ENCODE peak calls at places on chromosomes 13 and 19, in six cellular contexts. H is uterus; D is choroid plexus epithelial cell; P is fibroblast of pulmonary artery; A is CD8-positive, alpha-beta T cell; R is left ventricle myocardium inferior. Z is an unnamed sample.

GRCh38 chr19:17993076-17993813 is 14.7 kb upstream of the ARRDC2 start:
- DNase-seq in H (no peak), D (no peak), P (no peak), A (no peak), R (no peak), Z (no peak)

GRCh38 chr19:9881720-9882119 is 46.6 kb downstream of the PIN1 start:
- DNase-seq in H (no peak), D (no peak), P (no peak), A (no peak), R (no peak), Z (no peak)

GRCh38 chr19:45166723-45167252 is 6.0 kb upstream of the NKPD1 start:
- DNase-seq in H (no peak), D (no peak), P (no peak), A (no peak), R (peak), Z (peak)

GRCh38 chr13:105709181-105709580 is 826.3 kb downstream of the EFNB2 start:
- DNase-seq in H (no peak), D (no peak), P (no peak), A (no peak), R (no peak), Z (no peak)

GRCh38 chr13:44030615-44031014 is 150.9 kb downstream of the LACC1 start:
- DNase-seq in H (no peak), D (no peak), P (no peak), A (no peak), R (no peak), Z (no peak)

GRCh38 chr13:88086577-88086976 is 415.4 kb downstream of the SLITRK5 start:
- DNase-seq in H (no peak), D (no peak), P (no peak), A (no peak), R (no peak), Z (no peak)

GRCh38 chr19:13843104-13843921 is 33.6 kb upstream of the NANOS3 start:
- DNase-seq in H (peak), D (no peak), P (peak), A (no peak), R (peak), Z (peak)

GRCh38 chr13:40681341-40682051 is 15.1 kb upstream of the FOXO1 start:
- DNase-seq in H (no peak), D (peak), P (no peak), A (no peak), R (no peak), Z (no peak)

GRCh38 chr13:71798723-71799122 is 68.3 kb downstream of the DACH1 start:
- DNase-seq in H (no peak), D (no peak), P (no peak), A (no peak), R (no peak), Z (no peak)

GRCh38 chr13:65836066-65836465 is 1394.1 kb downstream of the PCDH9 start:
- DNase-seq in H (no peak), D (peak), P (peak), A (no peak), R (no peak), Z (peak)

GRCh38 chr19:19296953-19297689 is 23.2 kb downstream of the SUGP1 start:
- DNase-seq in H (no peak), D (no peak), P (no peak), A (no peak), R (no peak), Z (no peak)

GRCh38 chr13:22332411-22332810 is 661.5 kb downstream of the FGF9 start:
- DNase-seq in H (no peak), D (no peak), P (no peak), A (no peak), R (no peak), Z (no peak)

GRCh38 chr13:20174656-20175405 is 14.0 kb upstream of the GJA3 start:
- DNase-seq in H (peak), D (peak), P (peak), A (peak), R (peak), Z (peak)

GRCh38 chr13:44388427-44388826 is 14.8 kb downstream of the SERP2 start:
- DNase-seq in H (no peak), D (no peak), P (no peak), A (no peak), R (peak), Z (no peak)

GRCh38 chr13:50209646-50210045 is 194.4 kb downstream of the KCNRG start:
- DNase-seq in H (no peak), D (peak), P (peak), A (no peak), R (no peak), Z (peak)

GRCh38 chr19:3983936-3984583 is 1.2 kb downstream of the EEF2 start:
- DNase-seq in H (no peak), D (peak), P (peak), A (no peak), R (no peak), Z (peak)

GRCh38 chr13:113784645-113785024 is 25.6 kb downstream of the TMEM255B start:
- DNase-seq in H (no peak), D (no peak), P (no peak), A (no peak), R (no peak), Z (no peak)

GRCh38 chr19:48513289-48514122 is 1.9 kb upstream of the LMTK3 start:
- DNase-seq in H (peak), D (peak), P (peak), A (peak), R (no peak), Z (peak)

GRCh38 chr19:18306903-18307681 is 15.8 kb downstream of the LSM4 start:
- DNase-seq in H (no peak), D (peak), P (no peak), A (peak), R (no peak), Z (no peak)

GRCh38 chr19:50702870-50703829 is 16.5 kb downstream of the SHANK1 start:
- DNase-seq in H (no peak), D (no peak), P (peak), A (no peak), R (no peak), Z (peak)

GRCh38 chr19:50702158-50702869 is 17.3 kb downstream of the SHANK1 start:
- DNase-seq in H (no peak), D (no peak), P (no peak), A (peak), R (no peak), Z (no peak)

GRCh38 chr19:50706387-50706786 is 13.2 kb downstream of the SHANK1 start:
- DNase-seq in H (no peak), D (no peak), P (no peak), A (no peak), R (no peak), Z (no peak)

GRCh38 chr19:50705422-50706019 is 14.1 kb downstream of the SHANK1 start:
- DNase-seq in H (no peak), D (peak), P (peak), A (peak), R (no peak), Z (peak)

GRCh38 chr19:50703915-50704548 is 15.6 kb downstream of the SHANK1 start:
- DNase-seq in H (no peak), D (no peak), P (no peak), A (no peak), R (no peak), Z (no peak)
- TF ChIP-seq CTCF in H (no peak), D (no peak), P (peak), A (no peak), R (peak), Z (no peak)

GRCh38 chr13:46152627-46153328 is 29.2 kb downstream of the LCP1 start:
- DNase-seq in H (no peak), D (no peak), P (no peak), A (no peak), R (no peak), Z (no peak)

GRCh38 chr13:46146898-46147297 is 35.1 kb downstream of the LCP1 start:
- DNase-seq in H (no peak), D (peak), P (peak), A (no peak), R (no peak), Z (peak)

GRCh38 chr13:46145950-46146349 is 36.0 kb downstream of the LCP1 start:
- DNase-seq in H (no peak), D (no peak), P (no peak), A (no peak), R (no peak), Z (no peak)

GRCh38 chr13:46150134-46150693 is 31.8 kb downstream of the LCP1 start:
- DNase-seq in H (no peak), D (no peak), P (no peak), A (no peak), R (no peak), Z (no peak)

DNA sequence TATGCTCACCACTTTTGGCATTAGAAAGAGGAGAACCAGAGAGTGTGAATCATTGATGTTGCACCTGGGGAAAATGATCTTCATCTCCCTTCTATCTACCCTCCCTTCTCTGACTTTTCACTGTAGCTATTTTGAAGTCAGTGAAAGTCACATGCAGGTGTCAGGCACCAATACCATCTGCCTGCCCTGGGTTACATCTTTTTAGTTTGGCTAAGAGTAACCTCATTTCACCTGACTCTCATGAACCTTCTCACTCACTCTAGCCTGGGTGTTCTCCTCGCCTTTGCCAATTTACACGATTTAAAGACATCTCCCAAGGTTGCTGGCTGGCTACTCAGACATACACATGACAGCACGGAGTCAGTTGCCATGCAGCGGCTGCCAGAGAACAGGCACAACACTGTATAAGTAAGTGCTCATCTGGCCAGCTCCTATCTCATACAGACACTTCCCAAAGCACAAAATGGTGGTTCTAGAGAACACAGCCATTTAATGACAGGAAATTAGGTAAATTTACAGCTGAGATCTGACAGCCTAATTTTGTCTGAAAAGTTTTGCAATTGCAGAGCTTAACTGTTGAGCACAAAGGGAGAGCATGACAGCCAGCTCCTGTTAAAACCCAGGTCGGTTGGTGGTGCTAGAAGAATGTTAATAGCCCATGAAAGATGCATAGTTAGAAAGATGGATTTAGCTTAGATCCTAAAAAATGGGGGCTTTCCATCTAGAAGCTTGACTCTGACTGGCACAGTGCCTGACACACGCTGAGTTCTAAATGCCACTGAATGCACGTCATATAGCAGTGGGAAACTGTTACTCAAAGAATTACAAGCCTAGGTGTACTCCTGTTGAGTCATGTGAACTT is 32.5 kb downstream of the LCP1 start:
- DNase-seq in H (no peak), D (peak), P (peak), A (no peak), R (no peak), Z (no peak)
- H3K4me3 ChIP-seq in H (no peak), D (no peak), P (no peak), A (no peak), R (no peak), Z (no peak)

GRCh38 chr19:778910-779653 is 18.2 kb upstream of the PTBP1 start:
- DNase-seq in H (peak), D (peak), P (peak), A (no peak), R (no peak), Z (peak)
- TF ChIP-seq CTCF in H (no peak), D (no peak), P (no peak), A (no peak), R (no peak), Z (no peak)

GRCh38 chr19:29774126-29774525 is 37.7 kb upstream of the CCNE1 start:
- DNase-seq in H (no peak), D (no peak), P (no peak), A (no peak), R (no peak), Z (no peak)
- H3K4me3 ChIP-seq in H (no peak), D (no peak), P (no peak), A (no peak), R (no peak), Z (no peak)

GRCh38 chr13:37978680-37979079 is 109.1 kb upstream of the TRPC4 start:
- DNase-seq in H (no peak), D (no peak), P (no peak), A (no peak), R (no peak), Z (no peak)

GRCh38 chr13:37985281-37985680 is 115.7 kb upstream of the TRPC4 start:
- DNase-seq in H (no peak), D (no peak), P (no peak), A (no peak), R (no peak), Z (no peak)

GRCh38 chr13:37981932-37982331 is 112.4 kb upstream of the TRPC4 start:
- DNase-seq in H (no peak), D (no peak), P (no peak), A (no peak), R (no peak), Z (no peak)

DNA sequence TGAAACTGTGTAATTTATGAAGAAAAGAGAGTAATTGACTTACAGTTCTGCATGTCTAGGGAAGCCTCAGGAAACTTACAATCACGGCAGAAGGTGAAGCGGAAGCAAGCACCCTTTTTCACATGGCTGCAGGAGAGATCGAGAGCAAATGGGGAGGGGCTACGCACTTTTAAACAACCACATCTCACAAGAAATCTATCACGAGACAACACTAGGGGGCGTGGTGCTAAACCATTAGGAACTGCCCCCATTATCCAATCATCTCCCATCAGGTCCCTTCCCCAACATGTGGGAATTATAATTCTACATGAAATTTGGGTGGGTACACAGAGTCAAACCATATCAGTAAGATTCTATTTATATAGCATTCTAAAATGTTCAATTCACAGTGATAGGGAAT is 114.8 kb upstream of the TRPC4 start:
- DNase-seq in H (no peak), D (no peak), P (no peak), A (no peak), R (no peak), Z (no peak)
- TF ChIP-seq CTCF in H (no peak), D (no peak), P (no peak), A (no peak), R (no peak), Z (no peak)

GRCh38 chr13:33168326-33168960 is 117.1 kb downstream of the STARD13 start:
- DNase-seq in H (no peak), D (peak), P (no peak), A (no peak), R (no peak), Z (no peak)
- H3K4me3 ChIP-seq in H (no peak), D (no peak), P (no peak), A (no peak), R (no peak), Z (no peak)

GRCh38 chr19:8593931-8594330 is 16.6 kb downstream of the ADAMTS10 start:
- DNase-seq in H (no peak), D (peak), P (peak), A (no peak), R (no peak), Z (no peak)
- TF ChIP-seq CTCF in H (peak), D (peak), P (peak), A (no peak), R (peak), Z (peak)

Z was measured in cardiac fibroblast.